ENCODE peak calls at places on chromosome 10, in six cellular contexts. A, D, G, F, R and E are unnamed samples.
A peak's percentile ranks its signal among the peaks of the same experiment; 100 is the strongest.

GRCh38 chr10:53358536-53358935 is 586.0 kb upstream of the MBL2 start:
- DNase-seq in A (no peak), D (no peak), G (no peak), F (no peak), R (no peak), E (no peak)

GRCh38 chr10:125204400-125204799 is 44.0 kb upstream of the CTBP2 start:
- DNase-seq in A (no peak), D (no peak), G (no peak), F (no peak), R (no peak), E (no peak)

GRCh38 chr10:60032723-60033122 is 126.4 kb upstream of the CCDC6 start:
- DNase-seq in A (peak; percentile 67), D (peak; percentile 62), G (no peak), F (peak; percentile 23), R (peak; percentile 56), E (peak; percentile 92)

GRCh38 chr10:123772645-123773508 is 106.7 kb downstream of the GPR26 start:
- DNase-seq in A (no peak), D (no peak), G (no peak), F (peak; percentile 20), R (no peak), E (peak; percentile 23)

GRCh38 chr10:3194871-3195270 is 22.3 kb upstream of the PITRM1 start:
- DNase-seq in A (no peak), D (no peak), G (no peak), F (no peak), R (no peak), E (no peak)

GRCh38 chr10:47354900-47355299 is 6.7 kb downstream of the RBP3 start:
- DNase-seq in A (no peak), D (no peak), G (no peak), F (no peak), R (no peak), E (no peak)

GRCh38 chr10:102473445-102474331 is 22.3 kb upstream of the C10orf95 start:
- DNase-seq in A (no peak), D (no peak), G (no peak), F (no peak), R (no peak), E (no peak)

GRCh38 chr10:61472090-61472674 is 19.0 kb upstream of the TMEM26 start:
- DNase-seq in A (no peak), D (no peak), G (no peak), F (no peak), R (no peak), E (no peak)

GRCh38 chr10:60031664-60032063 is 125.3 kb upstream of the CCDC6 start:
- DNase-seq in A (no peak), D (no peak), G (no peak), F (peak; percentile 23), R (no peak), E (peak; percentile 79)

GRCh38 chr10:21238044-21238443 is 287.4 kb downstream of the SKIDA1 start:
- DNase-seq in A (no peak), D (no peak), G (no peak), F (no peak), R (no peak), E (no peak)

GRCh38 chr10:109374215-109374614 is 549.1 kb downstream of the XPNPEP1 start:
- DNase-seq in A (no peak), D (no peak), G (no peak), F (no peak), R (no peak), E (no peak)

GRCh38 chr10:103759100-103759781 is 96.1 kb downstream of the SH3PXD2A start:
- DNase-seq in A (peak; percentile 89), D (peak; percentile 80), G (no peak), F (no peak), R (peak; percentile 78), E (peak; percentile 98)

GRCh38 chr10:85596389-85596788 is 770.2 kb downstream of the GRID1 start:
- DNase-seq in A (no peak), D (no peak), G (no peak), F (no peak), R (no peak), E (no peak)
- TF ChIP-seq MYC in A (no peak), D (no peak), G (no peak), F (no peak), R (no peak), E (no peak)

GRCh38 chr10:43075612-43076003 is 1.3 kb upstream of the RET start:
- DNase-seq in A (peak; percentile 48), D (no peak), G (peak; percentile 56), F (no peak), R (no peak), E (peak; percentile 55)
- TF ChIP-seq CTCF in A (peak; percentile 8), D (peak; percentile 14), G (peak; percentile 29), F (peak; percentile 14), R (no peak), E (peak; percentile 33)

DNA sequence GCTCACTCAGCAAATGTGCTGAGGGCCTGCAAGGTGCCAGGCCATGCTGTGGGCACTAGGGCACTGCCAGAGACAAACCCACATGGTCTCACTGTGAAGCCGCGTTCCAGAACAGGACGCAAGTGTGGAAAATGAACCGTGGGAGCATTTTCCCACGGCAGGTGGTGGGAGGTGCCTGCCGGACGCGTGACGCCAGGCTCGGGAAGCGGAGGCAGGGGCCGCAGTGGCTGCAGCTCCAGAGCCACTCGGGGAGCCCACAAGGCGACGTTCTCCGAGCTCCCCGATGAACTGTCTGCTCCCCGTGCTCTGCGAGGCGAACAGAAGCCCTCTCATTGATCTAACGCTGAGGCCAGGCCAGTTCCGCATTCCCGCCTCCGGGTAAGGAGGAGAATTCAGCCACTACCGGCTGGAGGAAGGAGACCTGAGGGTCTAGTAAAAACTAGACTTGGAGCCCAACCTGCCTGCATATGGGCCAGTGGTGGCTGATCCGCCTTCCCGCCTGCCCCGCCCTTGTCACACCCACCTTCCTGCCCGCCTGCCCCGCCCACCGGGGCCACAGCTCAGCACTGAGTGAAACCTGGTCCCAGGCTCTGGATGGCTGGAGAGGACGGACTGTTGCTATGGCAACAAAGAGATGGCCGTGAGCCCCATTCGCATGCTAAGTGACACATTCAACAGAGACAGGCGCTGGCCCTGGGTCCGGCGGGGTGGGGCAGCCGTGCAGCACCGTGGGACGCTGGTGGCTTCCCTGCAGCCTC is 13.2 kb downstream of the ADGRA1 start:
- DNase-seq in A (peak; percentile 28), D (no peak), G (peak; percentile 68), F (no peak), R (no peak), E (peak; percentile 38)
- H3K4me3 ChIP-seq in A (no peak overlapping the region), D (no peak overlapping the region), G (no peak overlapping the region), F (no peak overlapping the region), R (no peak overlapping the region), E (no peak overlapping the region)

GRCh38 chr10:13604641-13605040 is 17.9 kb downstream of the PRPF18 start:
- DNase-seq in A (no peak), D (no peak), G (no peak), F (no peak), R (no peak), E (no peak)

GRCh38 chr10:13613519-13613918 is 26.8 kb downstream of the PRPF18 start:
- DNase-seq in A (peak; percentile 30), D (no peak), G (no peak), F (no peak), R (peak; percentile 60), E (peak; percentile 2)

GRCh38 chr10:13612654-13613373 is 26.0 kb downstream of the PRPF18 start:
- DNase-seq in A (no peak), D (no peak), G (no peak), F (no peak), R (no peak), E (no peak)

DNA sequence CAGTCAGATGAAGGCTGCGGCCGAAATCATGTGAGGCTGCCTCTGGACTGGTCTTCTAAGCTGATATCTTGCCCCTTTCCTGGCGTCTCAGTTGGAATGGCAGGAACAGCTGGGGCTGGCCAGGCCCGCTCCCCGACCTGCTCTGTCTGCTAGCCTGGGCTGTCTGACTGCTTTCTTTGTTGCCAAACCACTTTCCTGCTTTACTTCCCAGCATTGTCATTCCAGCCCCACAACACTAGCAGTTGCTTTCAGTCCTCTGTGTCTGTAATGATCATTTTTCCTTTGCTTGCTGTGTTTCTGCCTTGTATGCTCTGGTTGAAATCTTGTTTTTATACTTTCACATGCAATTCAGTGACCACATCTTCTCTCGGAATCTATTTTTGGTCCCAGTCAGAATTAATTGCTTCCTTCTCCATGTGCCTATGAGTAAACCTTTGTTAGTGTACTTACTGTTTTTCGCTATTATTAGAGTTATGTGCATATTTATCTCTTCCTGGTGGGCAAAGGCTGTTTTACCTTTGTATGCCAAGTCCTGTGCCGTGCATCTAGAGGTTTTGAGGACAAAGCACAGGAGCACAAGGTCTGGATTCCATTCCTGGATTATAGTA is 21.6 kb downstream of the PRPF18 start:
- DNase-seq in A (no peak), D (no peak), G (no peak), F (no peak), R (peak; percentile 80), E (no peak)
- TF ChIP-seq MYC in A (no peak), D (no peak), G (no peak), F (no peak), R (no peak), E (no peak)

DNA sequence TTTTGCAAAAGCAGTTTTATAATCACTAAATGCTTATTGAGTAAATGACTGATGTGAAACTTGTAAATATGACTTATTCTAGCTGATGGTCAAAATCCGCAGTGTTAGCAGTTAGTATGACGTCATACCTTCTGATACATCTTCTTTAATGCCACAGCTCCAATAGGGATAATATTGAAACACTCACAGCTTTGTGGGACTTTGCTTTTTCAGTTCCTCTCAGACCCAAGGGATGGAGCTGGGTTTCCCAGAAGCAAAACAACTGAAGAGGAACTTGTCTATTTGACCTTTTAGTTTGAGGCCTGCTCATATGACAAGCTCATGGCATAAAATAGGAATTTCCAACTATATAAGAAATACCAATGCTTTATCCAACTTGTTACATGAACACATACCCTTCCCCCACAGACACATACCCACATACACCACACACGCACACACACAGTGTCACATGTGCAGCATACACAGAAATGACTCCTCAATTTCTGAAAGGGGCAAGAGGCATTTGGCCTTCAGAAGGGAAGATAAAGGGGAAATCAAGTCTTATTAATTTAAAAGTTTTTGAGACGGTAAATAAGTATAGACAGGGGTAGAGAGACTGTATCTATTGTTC is 31.7 kb upstream of the C10orf67 start:
- DNase-seq in A (no peak), D (no peak), G (no peak), F (no peak), R (no peak), E (no peak)
- TF ChIP-seq CTCF in A (no peak), D (no peak), G (no peak), F (no peak), R (no peak), E (no peak)

GRCh38 chr10:23194966-23195845 is 3.1 kb downstream of the PTF1A start:
- DNase-seq in A (no peak), D (no peak), G (no peak), F (no peak), R (no peak), E (no peak)
- H3K4me3 ChIP-seq in A (no peak overlapping the region), D (no peak overlapping the region), G (no peak overlapping the region), F (no peak overlapping the region), R (no peak overlapping the region), E (no peak overlapping the region)

GRCh38 chr10:30705086-30705624 is 75.6 kb upstream of the LYZL2 start:
- DNase-seq in A (no peak), D (no peak), G (no peak), F (peak; percentile 70), R (no peak), E (peak; percentile 26)
- TF ChIP-seq MYC in A (no peak), D (no peak), G (no peak), F (no peak), R (no peak), E (no peak)